ENCODE peak calls at places on chromosomes 16 and 17, in five cellular contexts. S is heart right ventricle, M is body of pancreas, E is spleen, R is colonic mucosa. T is an unnamed sample.

GRCh38 chr17:83078378-83079339 is 750 bp upstream of the METRNL start:
- DNase-seq in M (no peak), R (peak; percentile 49), E (no peak), S (no peak), T (peak; percentile 66)

GRCh38 chr16:22397459-22397858 is 23.0 kb upstream of the CDR2 start:
- DNase-seq in M (no peak), R (no peak), E (no peak), S (no peak), T (no peak)

GRCh38 chr16:31219154-31219741 is 2.3 kb upstream of the PYDC1 start:
- DNase-seq in R (no peak), E (no peak), M (no peak), S (no peak), T (no peak)

GRCh38 chr16:79899316-79900110 is 299.0 kb upstream of the MAF start:
- DNase-seq in R (no peak), E (no peak), M (no peak), S (no peak), T (no peak)

GRCh38 chr17:1714980-1715802 is 5.0 kb upstream of the TLCD2 start:
- DNase-seq in R (peak; percentile 87), E (peak; percentile 94), M (peak; percentile 86), S (peak; percentile 92), T (peak; percentile 88)

GRCh38 chr17:43695968-43696865 is 34.5 kb upstream of the MEOX1 start:
- DNase-seq in R (no peak), E (no peak), S (peak; percentile 54), M (no peak), T (no peak)

GRCh38 chr16:23496826-23497542 is 13.3 kb downstream of the GGA2 start:
- DNase-seq in S (no peak), M (peak; percentile 57), R (no peak), E (peak; percentile 41), T (no peak)

GRCh38 chr16:65833171-65833871 is 533.2 kb upstream of the CDH5 start:
- DNase-seq in M (no peak), R (no peak), E (no peak), S (no peak), T (no peak)

GRCh38 chr17:15274017-15274416 is 8.9 kb upstream of the PMP22 start:
- DNase-seq in E (no peak), M (no peak), S (no peak), R (no peak), T (no peak)

GRCh38 chr17:19746517-19746916 is 1.6 kb downstream of the ALDH3A1 start:
- DNase-seq in E (no peak), S (no peak), R (no peak), M (no peak), T (no peak)

GRCh38 chr17:59888145-59888750 is 4.5 kb downstream of the TUBD1 start:
- DNase-seq in M (no peak), S (no peak), R (no peak), E (no peak), T (no peak)

GRCh38 chr16:3020247-3020603 is at the start of gene TNFRSF12A:
- DNase-seq in S (peak; percentile 80), R (peak; percentile 86), M (peak; percentile 86), E (peak; percentile 94), T (peak; percentile 88)

GRCh38 chr17:80195671-80196529 is 24.2 kb downstream of the SGSH start:
- DNase-seq in M (no peak), E (peak; percentile 79), S (no peak), R (no peak), T (no peak)

GRCh38 chr17:36600936-36601302 is 464 bp upstream of the MRM1 start:
- DNase-seq in S (no peak), M (no peak), E (no peak), R (no peak), T (no peak)

GRCh38 chr16:22321340-22322001 is 24.3 kb downstream of the POLR3E start:
- DNase-seq in E (peak; percentile 89), M (peak; percentile 71), S (peak; percentile 50), R (peak; percentile 58), T (peak; percentile 78)

GRCh38 chr17:10875411-10875810 is 37.5 kb upstream of the PIRT start:
- DNase-seq in R (peak; percentile 26), S (no peak), E (no peak), M (no peak), T (no peak)

GRCh38 chr17:57995076-57995956 is 7.3 kb upstream of the VEZF1 start:
- DNase-seq in E (no peak), S (peak; percentile 29), R (peak; percentile 65), M (peak; percentile 73), T (no peak)

GRCh38 chr16:6193718-6194117 is 1096.1 kb upstream of the EEF2KMT start:
- DNase-seq in S (no peak), M (no peak), R (peak; percentile 28), E (no peak), T (no peak)

GRCh38 chr17:21177854-21178600 is 35.9 kb downstream of the TMEM11 start:
- DNase-seq in E (no peak), S (no peak), M (no peak), R (no peak), T (no peak)

GRCh38 chr16:17370233-17371013 is 100.3 kb downstream of the XYLT1 start:
- DNase-seq in R (no peak), M (no peak), E (no peak), S (no peak), T (no peak)

GRCh38 chr16:64543401-64543800 is 578.5 kb downstream of the CDH11 start:
- DNase-seq in S (no peak), R (no peak), E (no peak), M (no peak), T (no peak)

GRCh38 chr17:33106525-33107162 is 115.0 kb downstream of the SPACA3 start:
- DNase-seq in E (no peak), M (no peak), S (no peak), R (no peak), T (no peak)

GRCh38 chr17:49108318-49108717 is 24.3 kb upstream of the B4GALNT2 start:
- DNase-seq in R (no peak), M (peak; percentile 16), S (no peak), E (no peak), T (no peak)

GRCh38 chr17:70552230-70552981 is 383.1 kb downstream of the KCNJ2 start:
- DNase-seq in M (no peak), E (no peak), R (no peak), S (no peak), T (no peak)

GRCh38 chr17:17723354-17724261 is 42.4 kb downstream of the RAI1 start:
- DNase-seq in E (no peak), S (no peak), R (no peak), M (no peak), T (no peak)

GRCh38 chr16:23835390-23836077 is at the start of gene PRKCB:
- DNase-seq in M (peak; percentile 20), S (peak; percentile 77), R (peak; percentile 80), E (peak; percentile 98), T (peak; percentile 89)

GRCh38 chr16:73186752-73187151 is 138.8 kb upstream of the ZFHX3 start:
- DNase-seq in M (no peak), E (no peak), S (no peak), R (no peak), T (no peak)

GRCh38 chr16:2149630-2150417 is 1.4 kb downstream of the RAB26 start:
- DNase-seq in R (no peak), S (no peak), M (no peak), E (peak; percentile 69), T (no peak)

GRCh38 chr16:71746442-71747046 is 22.0 kb upstream of the PHLPP2 start:
- DNase-seq in R (peak; percentile 27), S (no peak), E (no peak), M (no peak), T (no peak)

GRCh38 chr16:876523-877241 is 76.1 kb upstream of the GNG13 start:
- DNase-seq in R (no peak), S (peak; percentile 3), E (no peak), M (no peak), T (peak; percentile 24)

GRCh38 chr16:877242-878065 is 76.9 kb upstream of the GNG13 start:
- DNase-seq in S (peak; percentile 3), R (no peak), M (no peak), E (no peak), T (peak; percentile 39)

GRCh38 chr16:879461-879861 is 78.9 kb upstream of the GNG13 start:
- DNase-seq in M (no peak), E (peak; percentile 68), R (no peak), S (no peak), T (peak; percentile 39)

GRCh38 chr16:878886-879285 is 78.4 kb upstream of the GNG13 start:
- DNase-seq in E (no peak), S (no peak), R (no peak), M (no peak), T (no peak)

DNA sequence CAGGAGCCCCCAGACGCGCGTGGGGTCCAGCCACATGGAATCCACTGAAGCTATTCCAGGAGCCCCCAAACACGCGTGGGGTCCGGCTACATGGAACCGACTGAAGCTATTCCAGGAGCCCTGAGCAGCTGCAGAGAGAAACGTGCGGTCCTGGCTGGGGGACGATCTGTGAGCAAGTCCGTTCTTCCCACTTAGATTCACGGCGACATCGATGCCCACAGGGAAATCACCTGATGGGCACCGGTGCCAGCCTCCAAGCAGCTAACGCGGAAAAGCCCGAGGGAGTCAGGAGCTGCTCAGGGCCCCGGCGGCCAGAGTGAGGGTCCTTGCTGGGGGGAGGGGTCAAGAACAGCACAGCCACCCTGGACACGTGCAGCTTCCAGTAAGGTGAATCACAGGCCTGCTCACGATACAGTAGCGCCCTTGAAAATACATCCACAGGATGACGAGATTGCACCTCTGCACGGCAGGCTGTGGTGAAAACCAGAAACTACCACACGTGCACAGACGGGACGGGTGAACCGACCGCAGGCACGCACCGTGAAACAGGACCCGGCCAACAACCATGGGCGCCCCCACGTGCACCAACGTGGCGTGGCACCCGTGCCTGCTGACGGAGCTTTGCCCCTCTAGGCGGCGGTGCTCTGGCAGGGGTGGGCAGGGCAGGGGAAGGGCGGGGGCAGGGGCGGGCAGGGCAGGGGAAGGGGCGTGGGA is 77.7 kb upstream of the GNG13 start:
- DNase-seq in S (no peak), M (no peak), R (no peak), E (no peak), T (peak; percentile 39)
- TF ChIP-seq CTCF in S (no peak), M (no peak), R (no peak), E (no peak), T (no peak)

DNA sequence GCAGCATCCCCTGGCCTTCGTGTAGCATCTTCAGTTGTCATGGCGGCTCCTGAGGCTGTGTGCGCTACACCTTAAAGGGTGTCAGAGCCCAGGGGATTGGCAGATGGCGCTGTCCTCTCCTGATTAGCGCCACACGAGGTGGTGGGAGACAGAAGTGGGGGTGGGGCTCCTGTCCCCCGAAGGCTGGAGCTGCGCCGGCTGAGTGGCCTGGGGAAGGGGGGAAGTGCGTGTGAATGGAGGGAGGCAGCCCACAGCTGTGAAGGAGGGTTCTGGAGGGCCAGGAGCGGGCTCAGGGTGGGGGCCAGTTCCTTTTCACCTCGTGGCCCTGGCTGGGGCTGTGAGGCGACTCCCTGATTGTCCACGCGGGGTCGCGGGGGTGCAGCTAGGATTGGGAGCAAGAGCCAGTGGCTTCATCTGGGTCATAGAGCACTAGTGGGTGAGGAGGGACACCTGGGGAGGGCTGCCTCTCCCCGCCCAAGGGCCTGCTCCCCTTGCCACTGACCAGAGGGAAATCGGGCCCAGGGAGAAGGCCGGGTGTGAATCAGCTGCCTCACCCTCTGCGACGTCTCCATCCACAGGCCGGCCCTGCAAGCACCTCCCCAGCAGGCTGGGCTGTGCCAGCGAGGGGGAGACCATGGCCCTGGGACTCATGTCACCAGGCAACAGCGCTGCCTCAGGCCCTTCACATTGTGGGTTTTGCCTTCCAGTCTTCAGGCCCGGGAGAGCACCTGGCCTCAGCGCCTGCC is 14.1 kb downstream of the BAHCC1 start:
- DNase-seq in E (no peak), S (no peak), R (no peak), M (no peak), T (no peak)
- H3K27ac ChIP-seq in E (no peak overlapping the region), S (no peak overlapping the region), R (no peak overlapping the region), M (no peak overlapping the region), T (no peak overlapping the region)

GRCh38 chr16:12976936-12977335 is 75.5 kb downstream of the SHISA9 start:
- DNase-seq in M (no peak), S (no peak), R (no peak), E (no peak), T (no peak)
- H3K4me3 ChIP-seq in M (no peak overlapping the region), S (no peak overlapping the region), R (no peak overlapping the region), E (no peak overlapping the region), T (no peak overlapping the region)

GRCh38 chr16:84940670-84941551 is 70.4 kb downstream of the ZDHHC7 start:
- DNase-seq in R (no peak), M (no peak), E (no peak), S (no peak), T (no peak)
- TF ChIP-seq CTCF in R (no peak), M (no peak), E (no peak), S (no peak), T (no peak)

T was measured in lower lobe of right lung.